ENCODE peak calls at places on chromosomes 12 and 14, in six cellular contexts. One of them, this sample, is unnamed.
A peak's percentile ranks its signal among the peaks of the same experiment; 100 is the strongest.

GRCh38 chr12:113271853-113272561 is 50.7 kb downstream of the TPCN1 start:
- DNase-seq in choroid plexus epithelial cell: peak; percentile 84
- DNase-seq in hepatocyte: peak; percentile 69
- DNase-seq in ureter: peak; percentile 80
- DNase-seq in stimulated activated CD4-positive, alpha-beta T cell treated with anti-CD3 and anti-CD28 coated beads, Interleukin-1b, Interleukin-23, amount 100 ng/mL, for 1 hour: no peak
- DNase-seq in activated T-helper 1 cell treated with Interleukin-2 at 50 U/mL for 16 hours: no peak
- DNase-seq in this sample: no peak

GRCh38 chr12:122830517-122831214 is 4.6 kb upstream of the HIP1R start:
- DNase-seq in choroid plexus epithelial cell: peak; percentile 79
- DNase-seq in activated T-helper 1 cell treated with Interleukin-2 at 50 U/mL for 16 hours: no peak
- DNase-seq in ureter: no peak
- DNase-seq in hepatocyte: peak; percentile 48
- DNase-seq in stimulated activated CD4-positive, alpha-beta T cell treated with anti-CD3 and anti-CD28 coated beads, Interleukin-1b, Interleukin-23, amount 100 ng/mL, for 1 hour: no peak
- DNase-seq in this sample: no peak

GRCh38 chr12:125389061-125389697 is 323.9 kb downstream of the AACS start:
- DNase-seq in hepatocyte: no peak
- DNase-seq in activated T-helper 1 cell treated with Interleukin-2 at 50 U/mL for 16 hours: no peak
- DNase-seq in stimulated activated CD4-positive, alpha-beta T cell treated with anti-CD3 and anti-CD28 coated beads, Interleukin-1b, Interleukin-23, amount 100 ng/mL, for 1 hour: no peak
- DNase-seq in choroid plexus epithelial cell: no peak
- DNase-seq in ureter: no peak
- DNase-seq in this sample: no peak

GRCh38 chr12:50101663-50102062 is 2.1 kb upstream of the GPD1 start:
- DNase-seq in choroid plexus epithelial cell: peak; percentile 78
- DNase-seq in hepatocyte: peak; percentile 62
- DNase-seq in activated T-helper 1 cell treated with Interleukin-2 at 50 U/mL for 16 hours: no peak
- DNase-seq in ureter: no peak
- DNase-seq in stimulated activated CD4-positive, alpha-beta T cell treated with anti-CD3 and anti-CD28 coated beads, Interleukin-1b, Interleukin-23, amount 100 ng/mL, for 1 hour: no peak
- DNase-seq in this sample: no peak

GRCh38 chr14:36505892-36506731 is 13.9 kb downstream of the NKX2-1 start:
- DNase-seq in stimulated activated CD4-positive, alpha-beta T cell treated with anti-CD3 and anti-CD28 coated beads, Interleukin-1b, Interleukin-23, amount 100 ng/mL, for 1 hour: no peak
- DNase-seq in choroid plexus epithelial cell: no peak
- DNase-seq in ureter: no peak
- DNase-seq in hepatocyte: no peak
- DNase-seq in activated T-helper 1 cell treated with Interleukin-2 at 50 U/mL for 16 hours: no peak
- DNase-seq in this sample: no peak

GRCh38 chr14:24150061-24150460 is 2.8 kb downstream of the RNF31 start:
- DNase-seq in choroid plexus epithelial cell: no peak
- DNase-seq in stimulated activated CD4-positive, alpha-beta T cell treated with anti-CD3 and anti-CD28 coated beads, Interleukin-1b, Interleukin-23, amount 100 ng/mL, for 1 hour: no peak
- DNase-seq in ureter: no peak
- DNase-seq in hepatocyte: no peak
- DNase-seq in activated T-helper 1 cell treated with Interleukin-2 at 50 U/mL for 16 hours: no peak
- DNase-seq in this sample: no peak

GRCh38 chr14:35689000-35689460 is 120.1 kb downstream of the RALGAPA1 start:
- DNase-seq in activated T-helper 1 cell treated with Interleukin-2 at 50 U/mL for 16 hours: no peak
- DNase-seq in stimulated activated CD4-positive, alpha-beta T cell treated with anti-CD3 and anti-CD28 coated beads, Interleukin-1b, Interleukin-23, amount 100 ng/mL, for 1 hour: no peak
- DNase-seq in choroid plexus epithelial cell: no peak
- DNase-seq in hepatocyte: no peak
- DNase-seq in ureter: no peak
- DNase-seq in this sample: no peak

GRCh38 chr12:4447151-4447550 is 1.5 kb upstream of the FGF6 start:
- DNase-seq in activated T-helper 1 cell treated with Interleukin-2 at 50 U/mL for 16 hours: no peak
- DNase-seq in stimulated activated CD4-positive, alpha-beta T cell treated with anti-CD3 and anti-CD28 coated beads, Interleukin-1b, Interleukin-23, amount 100 ng/mL, for 1 hour: no peak
- DNase-seq in hepatocyte: no peak
- DNase-seq in choroid plexus epithelial cell: no peak
- DNase-seq in ureter: no peak
- DNase-seq in this sample: no peak

GRCh38 chr14:61505815-61506809 is 184.7 kb downstream of the PRKCH start:
- DNase-seq in stimulated activated CD4-positive, alpha-beta T cell treated with anti-CD3 and anti-CD28 coated beads, Interleukin-1b, Interleukin-23, amount 100 ng/mL, for 1 hour: no peak
- DNase-seq in ureter: no peak
- DNase-seq in choroid plexus epithelial cell: no peak
- DNase-seq in hepatocyte: no peak
- DNase-seq in activated T-helper 1 cell treated with Interleukin-2 at 50 U/mL for 16 hours: no peak
- DNase-seq in this sample: no peak

GRCh38 chr14:49879683-49880204 is 13.1 kb upstream of the ARF6 start:
- DNase-seq in ureter: no peak
- DNase-seq in hepatocyte: peak; percentile 54
- DNase-seq in activated T-helper 1 cell treated with Interleukin-2 at 50 U/mL for 16 hours: no peak
- DNase-seq in stimulated activated CD4-positive, alpha-beta T cell treated with anti-CD3 and anti-CD28 coated beads, Interleukin-1b, Interleukin-23, amount 100 ng/mL, for 1 hour: no peak
- DNase-seq in choroid plexus epithelial cell: peak; percentile 73
- DNase-seq in this sample: peak; percentile 48

GRCh38 chr14:101464984-101465794 is 96.1 kb upstream of the DIO3 start:
- DNase-seq in stimulated activated CD4-positive, alpha-beta T cell treated with anti-CD3 and anti-CD28 coated beads, Interleukin-1b, Interleukin-23, amount 100 ng/mL, for 1 hour: no peak
- DNase-seq in activated T-helper 1 cell treated with Interleukin-2 at 50 U/mL for 16 hours: no peak
- DNase-seq in hepatocyte: no peak
- DNase-seq in ureter: peak; percentile 23
- DNase-seq in choroid plexus epithelial cell: no peak
- DNase-seq in this sample: peak; percentile 43

GRCh38 chr12:31915442-31915841 is 43.8 kb upstream of the RESF1 start:
- DNase-seq in ureter: no peak
- DNase-seq in activated T-helper 1 cell treated with Interleukin-2 at 50 U/mL for 16 hours: no peak
- DNase-seq in choroid plexus epithelial cell: no peak
- DNase-seq in stimulated activated CD4-positive, alpha-beta T cell treated with anti-CD3 and anti-CD28 coated beads, Interleukin-1b, Interleukin-23, amount 100 ng/mL, for 1 hour: no peak
- DNase-seq in hepatocyte: no peak
- DNase-seq in this sample: no peak

GRCh38 chr12:26648584-26648983 is 184.4 kb downstream of the ITPR2 start:
- DNase-seq in ureter: no peak
- DNase-seq in choroid plexus epithelial cell: peak; percentile 88
- DNase-seq in stimulated activated CD4-positive, alpha-beta T cell treated with anti-CD3 and anti-CD28 coated beads, Interleukin-1b, Interleukin-23, amount 100 ng/mL, for 1 hour: no peak
- DNase-seq in activated T-helper 1 cell treated with Interleukin-2 at 50 U/mL for 16 hours: no peak
- DNase-seq in hepatocyte: no peak
- DNase-seq in this sample: no peak

GRCh38 chr14:74938873-74939495 is 15.9 kb upstream of the RPS6KL1 start:
- DNase-seq in hepatocyte: no peak
- DNase-seq in activated T-helper 1 cell treated with Interleukin-2 at 50 U/mL for 16 hours: no peak
- DNase-seq in choroid plexus epithelial cell: no peak
- DNase-seq in stimulated activated CD4-positive, alpha-beta T cell treated with anti-CD3 and anti-CD28 coated beads, Interleukin-1b, Interleukin-23, amount 100 ng/mL, for 1 hour: no peak
- DNase-seq in ureter: no peak
- DNase-seq in this sample: no peak

GRCh38 chr12:100672075-100672592 is 98.7 kb downstream of the GAS2L3 start:
- DNase-seq in ureter: no peak
- DNase-seq in hepatocyte: no peak
- DNase-seq in stimulated activated CD4-positive, alpha-beta T cell treated with anti-CD3 and anti-CD28 coated beads, Interleukin-1b, Interleukin-23, amount 100 ng/mL, for 1 hour: no peak
- DNase-seq in choroid plexus epithelial cell: peak; percentile 22
- DNase-seq in activated T-helper 1 cell treated with Interleukin-2 at 50 U/mL for 16 hours: no peak
- DNase-seq in this sample: no peak

GRCh38 chr14:64844272-64844671 is 35.4 kb downstream of the SPTB start:
- DNase-seq in activated T-helper 1 cell treated with Interleukin-2 at 50 U/mL for 16 hours: no peak
- DNase-seq in choroid plexus epithelial cell: no peak
- DNase-seq in hepatocyte: no peak
- DNase-seq in stimulated activated CD4-positive, alpha-beta T cell treated with anti-CD3 and anti-CD28 coated beads, Interleukin-1b, Interleukin-23, amount 100 ng/mL, for 1 hour: no peak
- DNase-seq in ureter: no peak
- DNase-seq in this sample: no peak

GRCh38 chr14:89899917-89900680 is 54.4 kb downstream of the EFCAB11 start:
- DNase-seq in choroid plexus epithelial cell: peak; percentile 61
- DNase-seq in ureter: no peak
- DNase-seq in activated T-helper 1 cell treated with Interleukin-2 at 50 U/mL for 16 hours: no peak
- DNase-seq in stimulated activated CD4-positive, alpha-beta T cell treated with anti-CD3 and anti-CD28 coated beads, Interleukin-1b, Interleukin-23, amount 100 ng/mL, for 1 hour: no peak
- DNase-seq in hepatocyte: peak; percentile 20
- DNase-seq in this sample: no peak

GRCh38 chr14:99768381-99768780 is 24.8 kb upstream of the EML1 start:
- DNase-seq in hepatocyte: no peak
- DNase-seq in choroid plexus epithelial cell: no peak
- DNase-seq in stimulated activated CD4-positive, alpha-beta T cell treated with anti-CD3 and anti-CD28 coated beads, Interleukin-1b, Interleukin-23, amount 100 ng/mL, for 1 hour: no peak
- DNase-seq in activated T-helper 1 cell treated with Interleukin-2 at 50 U/mL for 16 hours: no peak
- DNase-seq in ureter: no peak
- DNase-seq in this sample: no peak

GRCh38 chr12:47079365-47079893 is at the start of gene PCED1B:
- DNase-seq in stimulated activated CD4-positive, alpha-beta T cell treated with anti-CD3 and anti-CD28 coated beads, Interleukin-1b, Interleukin-23, amount 100 ng/mL, for 1 hour: no peak
- DNase-seq in activated T-helper 1 cell treated with Interleukin-2 at 50 U/mL for 16 hours: peak; percentile 43
- DNase-seq in ureter: peak; percentile 88
- DNase-seq in hepatocyte: peak; percentile 83
- DNase-seq in choroid plexus epithelial cell: peak; percentile 85
- DNase-seq in this sample: peak; percentile 40

GRCh38 chr12:107377596-107378385 is 284.4 kb upstream of the CRY1 start:
- DNase-seq in activated T-helper 1 cell treated with Interleukin-2 at 50 U/mL for 16 hours: no peak
- DNase-seq in ureter: no peak
- DNase-seq in stimulated activated CD4-positive, alpha-beta T cell treated with anti-CD3 and anti-CD28 coated beads, Interleukin-1b, Interleukin-23, amount 100 ng/mL, for 1 hour: no peak
- DNase-seq in hepatocyte: no peak
- DNase-seq in choroid plexus epithelial cell: no peak
- DNase-seq in this sample: no peak

GRCh38 chr12:120639771-120640721 is at the start of gene CABP1:
- DNase-seq in ureter: no peak
- DNase-seq in activated T-helper 1 cell treated with Interleukin-2 at 50 U/mL for 16 hours: peak; percentile 58
- DNase-seq in choroid plexus epithelial cell: no peak
- DNase-seq in stimulated activated CD4-positive, alpha-beta T cell treated with anti-CD3 and anti-CD28 coated beads, Interleukin-1b, Interleukin-23, amount 100 ng/mL, for 1 hour: peak; percentile 11
- DNase-seq in hepatocyte: peak; percentile 55
- DNase-seq in this sample: peak; percentile 71

GRCh38 chr14:32509632-32510187 is 180.6 kb downstream of the AKAP6 start:
- DNase-seq in stimulated activated CD4-positive, alpha-beta T cell treated with anti-CD3 and anti-CD28 coated beads, Interleukin-1b, Interleukin-23, amount 100 ng/mL, for 1 hour: no peak
- DNase-seq in choroid plexus epithelial cell: peak; percentile 100
- DNase-seq in ureter: peak; percentile 52
- DNase-seq in hepatocyte: peak; percentile 44
- DNase-seq in activated T-helper 1 cell treated with Interleukin-2 at 50 U/mL for 16 hours: no peak
- DNase-seq in this sample: no peak

GRCh38 chr12:2794261-2794735 is 472 bp upstream of the FKBP4 start:
- DNase-seq in hepatocyte: peak; percentile 31
- DNase-seq in choroid plexus epithelial cell: no peak
- DNase-seq in activated T-helper 1 cell treated with Interleukin-2 at 50 U/mL for 16 hours: no peak
- DNase-seq in ureter: no peak
- DNase-seq in stimulated activated CD4-positive, alpha-beta T cell treated with anti-CD3 and anti-CD28 coated beads, Interleukin-1b, Interleukin-23, amount 100 ng/mL, for 1 hour: no peak
- DNase-seq in this sample: peak; percentile 27

GRCh38 chr12:99596762-99597161 is 50.8 kb upstream of the GARIN6 start:
- DNase-seq in activated T-helper 1 cell treated with Interleukin-2 at 50 U/mL for 16 hours: no peak
- DNase-seq in stimulated activated CD4-positive, alpha-beta T cell treated with anti-CD3 and anti-CD28 coated beads, Interleukin-1b, Interleukin-23, amount 100 ng/mL, for 1 hour: no peak
- DNase-seq in choroid plexus epithelial cell: no peak
- DNase-seq in hepatocyte: no peak
- DNase-seq in ureter: no peak
- DNase-seq in this sample: no peak

GRCh38 chr12:28253175-28253641 is 63.0 kb downstream of the CCDC91 start:
- DNase-seq in ureter: no peak
- DNase-seq in hepatocyte: no peak
- DNase-seq in stimulated activated CD4-positive, alpha-beta T cell treated with anti-CD3 and anti-CD28 coated beads, Interleukin-1b, Interleukin-23, amount 100 ng/mL, for 1 hour: no peak
- DNase-seq in activated T-helper 1 cell treated with Interleukin-2 at 50 U/mL for 16 hours: no peak
- DNase-seq in choroid plexus epithelial cell: peak; percentile 72
- DNase-seq in this sample: no peak

GRCh38 chr14:49865431-49865859 is 12.9 kb upstream of the NEMF start:
- DNase-seq in stimulated activated CD4-positive, alpha-beta T cell treated with anti-CD3 and anti-CD28 coated beads, Interleukin-1b, Interleukin-23, amount 100 ng/mL, for 1 hour: peak; percentile 56
- DNase-seq in activated T-helper 1 cell treated with Interleukin-2 at 50 U/mL for 16 hours: peak; percentile 61
- DNase-seq in hepatocyte: peak; percentile 84
- DNase-seq in ureter: peak; percentile 81
- DNase-seq in choroid plexus epithelial cell: peak; percentile 80
- DNase-seq in this sample: peak; percentile 74

GRCh38 chr12:13377698-13378097 is 181.2 kb downstream of the EMP1 start:
- DNase-seq in hepatocyte: no peak
- DNase-seq in ureter: no peak
- DNase-seq in activated T-helper 1 cell treated with Interleukin-2 at 50 U/mL for 16 hours: no peak
- DNase-seq in stimulated activated CD4-positive, alpha-beta T cell treated with anti-CD3 and anti-CD28 coated beads, Interleukin-1b, Interleukin-23, amount 100 ng/mL, for 1 hour: no peak
- DNase-seq in choroid plexus epithelial cell: no peak
- DNase-seq in this sample: no peak

GRCh38 chr12:86194721-86195120 is 61.5 kb downstream of the MGAT4C start:
- DNase-seq in stimulated activated CD4-positive, alpha-beta T cell treated with anti-CD3 and anti-CD28 coated beads, Interleukin-1b, Interleukin-23, amount 100 ng/mL, for 1 hour: no peak
- DNase-seq in activated T-helper 1 cell treated with Interleukin-2 at 50 U/mL for 16 hours: no peak
- DNase-seq in hepatocyte: no peak
- DNase-seq in choroid plexus epithelial cell: no peak
- DNase-seq in ureter: no peak
- DNase-seq in this sample: no peak

GRCh38 chr14:74244115-74244514 is 4.9 kb downstream of the VSX2 start:
- DNase-seq in activated T-helper 1 cell treated with Interleukin-2 at 50 U/mL for 16 hours: no peak
- DNase-seq in stimulated activated CD4-positive, alpha-beta T cell treated with anti-CD3 and anti-CD28 coated beads, Interleukin-1b, Interleukin-23, amount 100 ng/mL, for 1 hour: no peak
- DNase-seq in hepatocyte: no peak
- DNase-seq in choroid plexus epithelial cell: no peak
- DNase-seq in ureter: no peak
- DNase-seq in this sample: no peak